ENCODE peak calls at places on chromosome X, in five cellular contexts. G is HFFc6, H is AG09309, T is stomach, R is NCI-H2107. W is an unnamed sample.
A peak's percentile ranks its signal among the peaks of the same experiment; 100 is the strongest.

GRCh38 chrX:46912098-46912672 is at the start of gene JADE3:
- DNase-seq in G (peak; percentile 34), R (peak; percentile 77), T (peak; percentile 76), H (no peak), W (no peak)

GRCh38 chrX:4932790-4933189 is 1219.3 kb upstream of the PRKX start:
- DNase-seq in H (no peak), T (no peak), G (no peak), R (no peak), W (no peak)

GRCh38 chrX:1412551-1413161 is 20.7 kb upstream of the SLC25A6 start:
- DNase-seq in H (no peak), T (no peak), G (no peak), R (no peak), W (no peak)

GRCh38 chrX:124805486-124805885 is 459.1 kb downstream of the SH2D1A start:
- DNase-seq in G (no peak), R (no peak), T (no peak), H (no peak), W (no peak)

GRCh38 chrX:131262200-131262599 is 26.9 kb downstream of the IGSF1 start:
- DNase-seq in H (no peak), G (no peak), R (no peak), T (no peak), W (no peak)

GRCh38 chrX:135434258-135435138 is 12.8 kb downstream of the SMIM10L2A start:
- DNase-seq in G (no peak), T (no peak), R (no peak), H (no peak), W (no peak)

GRCh38 chrX:67555578-67556203 is 11.9 kb downstream of the AR start:
- DNase-seq in H (no peak), G (peak; percentile 25), T (peak; percentile 43), R (peak; percentile 12), W (no peak)

GRCh38 chrX:15146515-15146914 is 123.4 kb downstream of the ASB9 start:
- DNase-seq in H (no peak), R (no peak), T (peak; percentile 28), G (no peak), W (no peak)

GRCh38 chrX:54482839-54483593 is 13.0 kb downstream of the FGD1 start:
- DNase-seq in R (no peak), T (no peak), G (no peak), H (no peak), W (no peak)

GRCh38 chrX:22795680-22796079 is 204.1 kb upstream of the DDX53 start:
- DNase-seq in G (no peak), R (no peak), H (no peak), T (no peak), W (no peak)

GRCh38 chrX:108735680-108736508 is 469 bp downstream of the IRS4 start:
- DNase-seq in G (no peak), H (no peak), T (no peak), R (no peak), W (no peak)

GRCh38 chrX:109847257-109848187 is 114.5 kb upstream of the ACSL4 start:
- DNase-seq in T (no peak), G (peak; percentile 81), R (no peak), H (peak; percentile 81), W (peak; percentile 82)

GRCh38 chrX:100447563-100448397 is 37.7 kb upstream of the PCDH19 start:
- DNase-seq in G (peak; percentile 8), R (no peak), H (no peak), T (no peak), W (no peak)

GRCh38 chrX:2183193-2183725 is 317.5 kb downstream of the DHRSX start:
- DNase-seq in T (no peak), G (no peak), H (no peak), R (no peak), W (no peak)

GRCh38 chrX:154351183-154352011 is 23.0 kb downstream of the FLNA start:
- DNase-seq in R (no peak), H (no peak), G (no peak), T (no peak), W (no peak)

GRCh38 chrX:38260231-38260630 is 39.6 kb upstream of the SRPX start:
- DNase-seq in H (no peak), R (no peak), G (no peak), T (no peak), W (no peak)

GRCh38 chrX:30831082-30831481 is 58.0 kb downstream of the TAB3 start:
- DNase-seq in R (no peak), T (no peak), G (no peak), H (no peak), W (no peak)

GRCh38 chrX:25105251-25105650 is 89.5 kb upstream of the ARX start:
- DNase-seq in H (no peak), T (no peak), R (no peak), G (no peak), W (no peak)

GRCh38 chrX:34655496-34656258 is 1.4 kb downstream of the TMEM47 start:
- DNase-seq in T (no peak), H (no peak), G (no peak), R (no peak), W (no peak)

GRCh38 chrX:7132335-7133035 is 15.0 kb upstream of the STS start:
- DNase-seq in R (no peak), G (peak; percentile 83), T (peak; percentile 90), H (peak; percentile 55), W (peak; percentile 61)

GRCh38 chrX:24805201-24805600 is 111.5 kb downstream of the POLA1 start:
- DNase-seq in G (no peak), R (no peak), H (no peak), T (no peak), W (no peak)

GRCh38 chrX:45598841-45599240 is 398.2 kb upstream of the DIPK2B start:
- DNase-seq in H (peak; percentile 87), T (no peak), G (peak; percentile 77), R (no peak), W (peak; percentile 76)

GRCh38 chrX:71067727-71068051 is 445 bp downstream of the SNX12 start:
- DNase-seq in H (no peak), T (no peak), G (no peak), R (no peak), W (no peak)

GRCh38 chrX:132956421-132957210 is 1.8 kb downstream of the HS6ST2 start:
- DNase-seq in G (no peak), R (no peak), T (no peak), H (no peak), W (no peak)

GRCh38 chrX:119375561-119375960 is 23.6 kb upstream of the SLC25A43 start:
- DNase-seq in G (peak; percentile 19), R (no peak), T (no peak), H (no peak), W (no peak)

GRCh38 chrX:136488706-136489105 is 959 bp downstream of the BRS3 start:
- DNase-seq in G (no peak), R (no peak), H (no peak), T (no peak), W (no peak)

GRCh38 chrX:25198891-25199290 is 183.1 kb upstream of the ARX start:
- DNase-seq in H (no peak), G (no peak), T (no peak), R (no peak), W (no peak)

GRCh38 chrX:40174594-40175415 is 77.0 kb upstream of the BCOR start:
- DNase-seq in G (peak; percentile 30), H (no peak), R (peak; percentile 64), T (peak; percentile 51), W (no peak)

GRCh38 chrX:25028726-25029125 is 13.0 kb upstream of the ARX start:
- DNase-seq in R (no peak), G (peak; percentile 32), T (no peak), H (peak; percentile 8), W (peak; percentile 11)

GRCh38 chrX:33725556-33726232 is 406.4 kb downstream of the FAM47A start:
- DNase-seq in G (no peak), T (no peak), H (no peak), R (no peak), W (no peak)

GRCh38 chrX:63754141-63754859 is 30.7 kb downstream of the ARHGEF9 start:
- DNase-seq in G (peak; percentile 9), H (no peak), R (no peak), T (no peak), W (no peak)

GRCh38 chrX:120604359-120604782 is 470 bp downstream of the MCTS1 start:
- DNase-seq in G (peak; percentile 36), H (peak; percentile 17), R (peak; percentile 2), T (no peak), W (no peak)

GRCh38 chrX:99415470-99415869 is 994.6 kb downstream of the PCDH19 start:
- DNase-seq in G (no peak), T (no peak), R (no peak), H (no peak), W (no peak)

GRCh38 chrX:78650906-78651437 is 8.2 kb downstream of the RTL3 start:
- DNase-seq in R (no peak), H (peak; percentile 44), T (no peak), G (peak; percentile 60), W (peak; percentile 38)

GRCh38 chrX:46665232-46666162 is 91.9 kb downstream of the CHST7 start:
- DNase-seq in R (no peak), H (no peak), T (no peak), G (no peak), W (no peak)

GRCh38 chrX:129618997-129619396 is 35.8 kb downstream of the APLN start:
- DNase-seq in T (peak; percentile 45), R (no peak), G (no peak), H (no peak), W (no peak)

GRCh38 chrX:15356444-15356843 is 21.1 kb upstream of the PIGA start:
- DNase-seq in H (no peak), T (no peak), G (no peak), R (no peak), W (no peak)

GRCh38 chrX:33379839-33380238 is 168.5 kb upstream of the DMD start:
- DNase-seq in R (no peak), H (no peak), G (no peak), T (no peak), W (no peak)

GRCh38 chrX:38175140-38175539 is 45.5 kb downstream of the SRPX start:
- DNase-seq in H (no peak), T (peak; percentile 31), R (peak; percentile 8), G (peak; percentile 13), W (no peak)